ENCODE peak calls at places on chromosomes 2 and 18, in eight cellular contexts. B, D, U, C, T, M, V and S are unnamed samples.

GRCh38 chr2:135473567-135473966 is 57.5 kb downstream of the ZRANB3 start:
- DNase-seq in B (peak), D (no peak), U (no peak), C (peak), T (peak), M (no peak), V (peak), S (peak)

GRCh38 chr2:239400907-239401449 is at the start of gene HDAC4:
- DNase-seq in B (peak), D (peak), U (peak), C (peak), T (peak), M (peak), V (peak), S (peak)

GRCh38 chr2:145797692-145798091 is 1277.8 kb upstream of the ZEB2 start:
- DNase-seq in B (no peak), D (no peak), U (no peak), C (no peak), T (no peak), M (no peak), V (no peak), S (no peak)

GRCh38 chr18:22434973-22435608 is 17.4 kb upstream of the CTAGE1 start:
- DNase-seq in B (no peak), D (no peak), U (no peak), C (no peak), T (peak), M (no peak), V (peak), S (no peak)

GRCh38 chr2:26574066-26574899 is 66.9 kb downstream of the CIB4 start:
- DNase-seq in B (no peak), D (no peak), U (no peak), C (no peak), T (no peak), M (no peak), V (no peak), S (no peak)

GRCh38 chr2:46984034-46984433 is 68.4 kb upstream of the MCFD2 start:
- DNase-seq in B (no peak), D (no peak), U (no peak), C (no peak), T (no peak), M (no peak), V (no peak), S (no peak)

GRCh38 chr2:191907091-191907490 is 60.2 kb upstream of the CAVIN2 start:
- DNase-seq in B (no peak), D (no peak), U (no peak), C (no peak), T (no peak), M (no peak), V (no peak), S (no peak)

GRCh38 chr2:40360652-40361051 is 91.2 kb downstream of the SLC8A1 start:
- DNase-seq in B (no peak), D (no peak), U (no peak), C (no peak), T (peak), M (no peak), V (no peak), S (no peak)

GRCh38 chr2:196607073-196607472 is 32.4 kb upstream of the CCDC150 start:
- DNase-seq in B (peak), D (no peak), U (peak), C (no peak), T (peak), M (no peak), V (peak), S (no peak)

GRCh38 chr2:9764153-9764778 is 79.0 kb upstream of the TAF1B start:
- DNase-seq in B (no peak), D (no peak), U (no peak), C (no peak), T (no peak), M (no peak), V (no peak), S (no peak)

GRCh38 chr2:240514631-240515030 is 43.2 kb downstream of the ANKMY1 start:
- DNase-seq in B (no peak), D (no peak), U (no peak), C (no peak), T (no peak), M (no peak), V (no peak), S (no peak)

GRCh38 chr18:24814521-24814920 is 354.1 kb downstream of the HRH4 start:
- DNase-seq in B (no peak), D (no peak), U (no peak), C (no peak), T (no peak), M (no peak), V (no peak), S (no peak)

GRCh38 chr2:1758774-1759610 is 14.7 kb upstream of the PXDN start:
- DNase-seq in B (no peak), D (no peak), U (no peak), C (no peak), T (no peak), M (no peak), V (no peak), S (no peak)

GRCh38 chr2:98518106-98518505 is 73.4 kb downstream of the INPP4A start:
- DNase-seq in B (peak), D (no peak), U (no peak), C (peak), T (no peak), M (no peak), V (peak), S (peak)

GRCh38 chr2:177348090-177348489 is 44.5 kb upstream of the AGPS start:
- DNase-seq in B (no peak), D (no peak), U (no peak), C (no peak), T (no peak), M (no peak), V (no peak), S (no peak)

DNA sequence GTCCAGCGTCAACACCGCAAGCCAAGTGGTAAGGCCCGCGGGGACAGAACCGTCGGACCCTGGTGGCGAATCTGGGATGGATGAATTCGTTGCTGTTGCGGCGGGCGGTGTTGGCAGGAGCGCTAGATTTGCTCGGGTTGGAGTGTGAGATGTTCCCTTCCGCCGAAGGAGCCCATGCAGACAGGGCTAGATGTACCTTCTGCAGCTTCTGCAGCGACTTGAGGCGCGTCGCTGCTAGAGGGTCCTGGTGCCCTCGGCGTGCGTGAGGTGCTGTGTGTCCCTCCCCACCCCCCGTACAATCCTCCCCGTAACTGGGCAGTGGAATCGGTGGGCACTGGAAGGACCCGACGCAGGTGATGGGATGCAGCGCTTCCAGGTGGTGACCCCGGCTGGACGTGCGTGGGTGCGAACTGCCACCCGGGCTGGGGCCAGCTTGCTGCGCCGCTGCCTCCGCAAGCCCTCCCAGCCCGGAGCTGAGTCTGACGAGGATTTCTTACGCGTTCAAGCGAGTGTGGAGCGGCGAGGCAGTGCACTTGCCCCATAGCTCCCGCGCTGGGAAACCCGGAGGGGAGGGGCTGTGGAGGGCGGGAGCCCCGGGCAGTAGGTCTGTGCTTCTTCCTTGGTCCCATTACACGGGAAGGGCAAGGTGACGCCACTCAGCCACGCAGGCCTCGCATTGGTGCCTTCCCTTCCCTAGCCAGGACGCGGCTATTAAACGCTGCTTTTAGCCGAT is 34.3 kb downstream of the CHRNA1 start:
- DNase-seq in B (no peak), D (no peak), U (no peak), C (peak), T (peak), M (peak), V (no peak), S (peak)
- H3K4me3 ChIP-seq in B (no peak), D (peak), U (peak), C (peak), T (peak), M (peak), V (peak), S (peak)

GRCh38 chr2:231925303-231926179 is 655 bp downstream of the NPPC start:
- DNase-seq in B (peak), D (peak), U (peak), C (peak), T (peak), M (peak), V (peak), S (no peak)

GRCh38 chr2:231927566-231927890 is 1.3 kb upstream of the NPPC start:
- DNase-seq in B (peak), D (no peak), U (no peak), C (no peak), T (no peak), M (no peak), V (no peak), S (no peak)

GRCh38 chr2:231928481-231928880 is 2.3 kb upstream of the NPPC start:
- DNase-seq in B (peak), D (no peak), U (no peak), C (no peak), T (no peak), M (no peak), V (no peak), S (no peak)

GRCh38 chr2:231926180-231926741 is at the start of gene NPPC:
- DNase-seq in B (peak), D (peak), U (no peak), C (peak), T (peak), M (peak), V (peak), S (peak)

DNA sequence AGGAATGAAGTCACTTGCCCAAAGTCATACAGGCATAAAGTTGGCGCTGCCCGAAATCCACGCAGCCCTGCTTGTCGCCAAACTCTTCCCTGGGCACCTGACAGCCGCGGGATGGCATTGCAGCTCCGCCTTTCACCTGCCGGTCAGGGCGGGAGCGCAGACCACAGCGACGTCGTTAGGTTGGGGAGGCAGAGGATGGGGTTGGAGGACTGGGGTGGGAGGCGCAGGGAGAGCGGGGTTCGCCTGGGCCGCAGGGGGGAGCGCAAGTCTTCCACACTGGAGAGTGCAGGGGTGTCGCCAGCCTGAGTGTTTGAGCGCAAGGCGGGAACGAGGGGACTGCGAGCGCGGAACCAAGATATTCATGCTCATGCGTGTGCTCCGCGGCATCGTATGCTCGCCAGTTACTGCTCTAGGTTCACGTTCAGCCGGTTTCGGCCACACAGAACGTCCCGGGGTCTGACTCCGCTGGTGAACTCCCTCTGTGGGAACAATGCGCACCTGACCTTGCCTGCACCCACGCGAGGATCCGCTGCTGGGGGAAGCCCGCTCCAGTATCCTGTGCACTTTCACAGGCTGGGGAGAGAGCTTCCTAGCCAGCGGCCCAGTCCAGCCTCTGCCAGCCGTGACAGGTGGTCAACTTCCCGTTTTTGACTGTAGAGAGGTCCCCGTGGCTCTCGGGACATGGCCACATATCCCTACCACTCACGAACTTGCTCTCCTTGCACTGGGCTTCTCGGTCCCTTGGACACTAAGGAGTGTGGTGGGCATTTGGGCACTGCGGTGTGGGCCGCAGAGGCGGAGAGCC is 767 bp upstream of the NPPC start:
- DNase-seq in B (peak), D (no peak), U (no peak), C (no peak), T (no peak), M (no peak), V (no peak), S (no peak)
- H3K4me3 ChIP-seq in B (peak), D (peak), U (peak), C (peak), T (no peak), M (peak), V (no peak), S (peak)

DNA sequence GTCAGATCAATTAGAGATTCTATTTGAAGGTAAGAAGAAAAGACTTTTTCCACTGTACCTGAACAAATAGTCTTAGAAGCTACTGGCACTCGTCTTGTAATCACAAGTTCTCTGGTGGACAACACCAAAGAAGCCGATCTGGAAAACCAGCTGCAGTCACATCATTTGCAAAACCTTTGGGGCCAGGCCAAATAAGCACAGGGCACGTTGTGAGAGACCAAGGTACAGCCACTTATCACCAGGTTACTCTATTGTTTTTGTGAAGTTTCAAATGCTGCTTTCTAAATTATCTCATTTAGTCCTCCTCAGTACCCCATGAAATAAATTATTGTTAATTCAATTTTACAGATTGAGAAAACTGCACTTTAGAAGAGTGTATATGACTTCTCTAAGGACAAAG is 18.5 kb downstream of the ROCK1 start:
- DNase-seq in B (no peak), D (no peak), U (no peak), C (no peak), T (no peak), M (no peak), V (no peak), S (no peak)
- H3K4me3 ChIP-seq in B (no peak), D (no peak), U (no peak), C (no peak), T (no peak), M (no peak), V (no peak), S (no peak)

GRCh38 chr2:231621051-231621879 is 28.6 kb downstream of the TEX44 start:
- DNase-seq in B (no peak), D (peak), U (no peak), C (no peak), T (no peak), M (peak), V (no peak), S (no peak)
- H3K4me3 ChIP-seq in B (no peak), D (peak), U (no peak), C (no peak), T (no peak), M (peak), V (no peak), S (no peak)

DNA sequence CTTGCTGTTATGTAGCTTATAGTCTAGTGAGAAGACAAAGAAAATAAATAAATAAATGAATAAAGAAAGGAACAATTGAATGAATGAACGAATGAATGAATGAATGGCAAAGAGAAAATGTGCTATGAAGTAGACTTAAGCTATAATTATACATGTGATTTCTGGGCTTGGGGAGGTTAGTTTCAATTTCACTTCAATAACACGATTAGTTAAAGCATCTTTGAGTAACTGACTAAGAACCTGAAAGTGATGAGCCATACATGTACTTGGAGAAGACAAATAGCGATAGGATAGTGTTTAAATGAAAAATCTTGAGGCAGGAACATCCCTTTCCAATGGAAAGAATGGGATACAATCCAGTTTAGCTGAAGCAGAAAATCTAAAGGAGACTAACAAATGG is 593.1 kb upstream of the LRRTM4 start:
- DNase-seq in B (no peak), D (no peak), U (no peak), C (no peak), T (no peak), M (no peak), V (no peak), S (no peak)
- H3K4me3 ChIP-seq in B (no peak), D (no peak), U (no peak), C (no peak), T (no peak), M (no peak), V (no peak), S (no peak)

GRCh38 chr2:84942166-84942565 is 28.8 kb upstream of the KCMF1 start:
- DNase-seq in B (no peak), D (no peak), U (no peak), C (no peak), T (no peak), M (no peak), V (no peak), S (no peak)

GRCh38 chr2:84944257-84944909 is 26.6 kb upstream of the KCMF1 start:
- DNase-seq in B (no peak), D (no peak), U (no peak), C (no peak), T (no peak), M (no peak), V (no peak), S (no peak)

GRCh38 chr2:84946204-84947009 is 24.6 kb upstream of the KCMF1 start:
- DNase-seq in B (no peak), D (no peak), U (no peak), C (peak), T (peak), M (no peak), V (no peak), S (no peak)

GRCh38 chr2:84942964-84943421 is 28.0 kb upstream of the KCMF1 start:
- DNase-seq in B (no peak), D (no peak), U (no peak), C (no peak), T (no peak), M (no peak), V (no peak), S (no peak)

DNA sequence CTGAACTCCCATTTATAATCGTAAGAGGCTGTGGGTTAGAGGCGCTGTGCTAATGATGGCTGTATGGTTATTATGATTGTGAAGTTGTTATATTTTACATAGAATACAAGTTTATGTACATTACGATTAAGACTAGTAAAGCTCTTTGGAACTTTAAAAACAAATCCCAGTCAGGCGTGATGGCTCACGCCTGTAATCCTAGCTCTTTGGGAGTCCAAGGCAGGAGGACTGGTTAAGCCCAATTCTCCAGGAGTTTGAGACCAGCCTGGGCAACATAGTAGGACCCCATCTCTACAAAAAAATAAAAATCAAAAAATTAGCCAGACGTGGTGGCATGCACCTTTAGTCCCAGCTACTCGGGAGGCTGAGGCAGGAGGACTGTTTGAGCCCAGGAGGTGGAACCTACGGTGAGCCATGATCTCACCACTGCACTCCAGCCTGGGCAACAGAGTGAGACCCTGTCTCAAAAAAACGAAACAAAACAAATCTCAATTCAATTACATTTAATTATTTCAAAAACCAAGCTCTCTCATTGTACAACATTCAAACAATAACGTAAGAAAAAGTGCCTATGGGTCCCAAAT is 23.9 kb upstream of the KCMF1 start:
- DNase-seq in B (no peak), D (no peak), U (no peak), C (no peak), T (no peak), M (no peak), V (no peak), S (no peak)
- H3K4me3 ChIP-seq in B (no peak), D (no peak), U (no peak), C (no peak), T (no peak), M (no peak), V (no peak), S (no peak)